ENCODE peak calls at places on chromosomes 12 and 14, in eight cellular contexts. One of them, this sample, is unnamed.

GRCh38 chr14:73753887-73754880 is 40.0 kb upstream of the PNMA1 start:
- DNase-seq in activated CD4-positive, alpha-beta T cell treated with anti-CD3 and anti-CD28 coated beads, Interleukin-2, amount 50 U/mL, for 24 hours: no peak
- DNase-seq in HT1080: no peak
- DNase-seq in Calu3: no peak
- DNase-seq in NCI-H1092 treated with DMSO at 0.1 percent for 48 hours: no peak
- DNase-seq in cardiac fibroblast: no peak
- DNase-seq in NCI-H2081: no peak
- DNase-seq in OCI-M1: peak; percentile 64
- DNase-seq in this sample: no peak

GRCh38 chr14:32110200-32110896 is 33.2 kb downstream of the ARHGAP5 start:
- DNase-seq in OCI-M1: no peak
- DNase-seq in NCI-H1092 treated with DMSO at 0.1 percent for 48 hours: no peak
- DNase-seq in NCI-H2081: no peak
- DNase-seq in cardiac fibroblast: no peak
- DNase-seq in Calu3: no peak
- DNase-seq in HT1080: no peak
- DNase-seq in activated CD4-positive, alpha-beta T cell treated with anti-CD3 and anti-CD28 coated beads, Interleukin-2, amount 50 U/mL, for 24 hours: no peak
- DNase-seq in this sample: no peak

GRCh38 chr12:4723226-4723625 is 3.0 kb downstream of the GALNT8 start:
- DNase-seq in NCI-H2081: no peak
- DNase-seq in Calu3: no peak
- DNase-seq in HT1080: no peak
- DNase-seq in OCI-M1: no peak
- DNase-seq in NCI-H1092 treated with DMSO at 0.1 percent for 48 hours: no peak
- DNase-seq in activated CD4-positive, alpha-beta T cell treated with anti-CD3 and anti-CD28 coated beads, Interleukin-2, amount 50 U/mL, for 24 hours: no peak
- DNase-seq in cardiac fibroblast: no peak
- DNase-seq in this sample: no peak

GRCh38 chr12:15788266-15789214 is 648 bp downstream of the EPS8 start:
- DNase-seq in NCI-H2081: peak; percentile 68
- DNase-seq in HT1080: peak; percentile 55
- DNase-seq in NCI-H1092 treated with DMSO at 0.1 percent for 48 hours: peak; percentile 69
- DNase-seq in Calu3: peak; percentile 51
- DNase-seq in activated CD4-positive, alpha-beta T cell treated with anti-CD3 and anti-CD28 coated beads, Interleukin-2, amount 50 U/mL, for 24 hours: no peak
- DNase-seq in OCI-M1: peak; percentile 65
- DNase-seq in cardiac fibroblast: peak; percentile 69
- DNase-seq in this sample: peak; percentile 46

GRCh38 chr12:11621797-11622423 is 27.6 kb upstream of the ETV6 start:
- DNase-seq in HT1080: peak; percentile 62
- DNase-seq in cardiac fibroblast: peak; percentile 21
- DNase-seq in Calu3: no peak
- DNase-seq in NCI-H2081: peak; percentile 22
- DNase-seq in OCI-M1: peak; percentile 35
- DNase-seq in NCI-H1092 treated with DMSO at 0.1 percent for 48 hours: no peak
- DNase-seq in activated CD4-positive, alpha-beta T cell treated with anti-CD3 and anti-CD28 coated beads, Interleukin-2, amount 50 U/mL, for 24 hours: no peak
- DNase-seq in this sample: no peak

GRCh38 chr12:57740656-57741412 is 2.3 kb upstream of the AGAP2 start:
- DNase-seq in NCI-H2081: no peak
- DNase-seq in activated CD4-positive, alpha-beta T cell treated with anti-CD3 and anti-CD28 coated beads, Interleukin-2, amount 50 U/mL, for 24 hours: no peak
- DNase-seq in cardiac fibroblast: no peak
- DNase-seq in Calu3: no peak
- DNase-seq in OCI-M1: no peak
- DNase-seq in HT1080: peak; percentile 73
- DNase-seq in NCI-H1092 treated with DMSO at 0.1 percent for 48 hours: no peak
- DNase-seq in this sample: no peak

GRCh38 chr14:65849096-65849495 is 436.6 kb downstream of the FUT8 start:
- DNase-seq in Calu3: no peak
- DNase-seq in HT1080: no peak
- DNase-seq in OCI-M1: no peak
- DNase-seq in NCI-H1092 treated with DMSO at 0.1 percent for 48 hours: peak; percentile 43
- DNase-seq in activated CD4-positive, alpha-beta T cell treated with anti-CD3 and anti-CD28 coated beads, Interleukin-2, amount 50 U/mL, for 24 hours: no peak
- DNase-seq in NCI-H2081: no peak
- DNase-seq in cardiac fibroblast: no peak
- DNase-seq in this sample: no peak

GRCh38 chr14:61573748-61574513 is 121.4 kb upstream of the HIF1A start:
- DNase-seq in OCI-M1: no peak
- DNase-seq in NCI-H2081: no peak
- DNase-seq in Calu3: no peak
- DNase-seq in cardiac fibroblast: peak; percentile 65
- DNase-seq in NCI-H1092 treated with DMSO at 0.1 percent for 48 hours: no peak
- DNase-seq in HT1080: peak; percentile 62
- DNase-seq in activated CD4-positive, alpha-beta T cell treated with anti-CD3 and anti-CD28 coated beads, Interleukin-2, amount 50 U/mL, for 24 hours: no peak
- DNase-seq in this sample: no peak

GRCh38 chr12:79420146-79420618 is 270.6 kb downstream of the PAWR start:
- DNase-seq in cardiac fibroblast: peak; percentile 91
- DNase-seq in OCI-M1: peak; percentile 60
- DNase-seq in Calu3: peak; percentile 52
- DNase-seq in NCI-H2081: peak; percentile 40
- DNase-seq in NCI-H1092 treated with DMSO at 0.1 percent for 48 hours: no peak
- DNase-seq in activated CD4-positive, alpha-beta T cell treated with anti-CD3 and anti-CD28 coated beads, Interleukin-2, amount 50 U/mL, for 24 hours: no peak
- DNase-seq in HT1080: peak; percentile 92
- DNase-seq in this sample: no peak

GRCh38 chr14:104423715-104424405 is 155.7 kb upstream of the C14orf180 start:
- DNase-seq in OCI-M1: no peak
- DNase-seq in cardiac fibroblast: no peak
- DNase-seq in Calu3: no peak
- DNase-seq in NCI-H2081: peak; percentile 57
- DNase-seq in HT1080: no peak
- DNase-seq in activated CD4-positive, alpha-beta T cell treated with anti-CD3 and anti-CD28 coated beads, Interleukin-2, amount 50 U/mL, for 24 hours: no peak
- DNase-seq in NCI-H1092 treated with DMSO at 0.1 percent for 48 hours: peak; percentile 54
- DNase-seq in this sample: peak; percentile 27

GRCh38 chr12:2876431-2877046 is 435 bp downstream of the FOXM1 start:
- DNase-seq in NCI-H2081: peak; percentile 36
- DNase-seq in HT1080: peak; percentile 34
- DNase-seq in OCI-M1: peak; percentile 49
- DNase-seq in NCI-H1092 treated with DMSO at 0.1 percent for 48 hours: peak; percentile 49
- DNase-seq in cardiac fibroblast: peak; percentile 25
- DNase-seq in Calu3: peak; percentile 11
- DNase-seq in activated CD4-positive, alpha-beta T cell treated with anti-CD3 and anti-CD28 coated beads, Interleukin-2, amount 50 U/mL, for 24 hours: no peak
- DNase-seq in this sample: no peak

GRCh38 chr14:72962829-72963312 is 36.6 kb downstream of the DCAF4 start:
- DNase-seq in Calu3: peak; percentile 65
- DNase-seq in activated CD4-positive, alpha-beta T cell treated with anti-CD3 and anti-CD28 coated beads, Interleukin-2, amount 50 U/mL, for 24 hours: no peak
- DNase-seq in NCI-H1092 treated with DMSO at 0.1 percent for 48 hours: no peak
- DNase-seq in NCI-H2081: peak; percentile 60
- DNase-seq in HT1080: peak; percentile 95
- DNase-seq in cardiac fibroblast: peak; percentile 73
- DNase-seq in OCI-M1: peak; percentile 17
- DNase-seq in this sample: no peak

GRCh38 chr12:1663440-1664132 is 27.3 kb upstream of the ADIPOR2 start:
- DNase-seq in NCI-H2081: no peak
- DNase-seq in cardiac fibroblast: no peak
- DNase-seq in HT1080: no peak
- DNase-seq in OCI-M1: no peak
- DNase-seq in Calu3: no peak
- DNase-seq in activated CD4-positive, alpha-beta T cell treated with anti-CD3 and anti-CD28 coated beads, Interleukin-2, amount 50 U/mL, for 24 hours: no peak
- DNase-seq in NCI-H1092 treated with DMSO at 0.1 percent for 48 hours: no peak
- DNase-seq in this sample: no peak

GRCh38 chr12:110677206-110677911 is 11.6 kb downstream of the HVCN1 start:
- DNase-seq in cardiac fibroblast: no peak
- DNase-seq in OCI-M1: no peak
- DNase-seq in NCI-H1092 treated with DMSO at 0.1 percent for 48 hours: no peak
- DNase-seq in Calu3: no peak
- DNase-seq in NCI-H2081: no peak
- DNase-seq in activated CD4-positive, alpha-beta T cell treated with anti-CD3 and anti-CD28 coated beads, Interleukin-2, amount 50 U/mL, for 24 hours: no peak
- DNase-seq in HT1080: no peak
- DNase-seq in this sample: no peak

GRCh38 chr12:47095446-47096236 is 15.9 kb upstream of the AMIGO2 start:
- DNase-seq in HT1080: peak; percentile 95
- DNase-seq in NCI-H1092 treated with DMSO at 0.1 percent for 48 hours: no peak
- DNase-seq in cardiac fibroblast: peak; percentile 42
- DNase-seq in activated CD4-positive, alpha-beta T cell treated with anti-CD3 and anti-CD28 coated beads, Interleukin-2, amount 50 U/mL, for 24 hours: no peak
- DNase-seq in OCI-M1: no peak
- DNase-seq in Calu3: no peak
- DNase-seq in NCI-H2081: no peak
- DNase-seq in this sample: no peak

GRCh38 chr12:48894271-48894670 is 28.6 kb upstream of the RND1 start:
- DNase-seq in OCI-M1: no peak
- DNase-seq in NCI-H1092 treated with DMSO at 0.1 percent for 48 hours: no peak
- DNase-seq in NCI-H2081: no peak
- DNase-seq in cardiac fibroblast: no peak
- DNase-seq in activated CD4-positive, alpha-beta T cell treated with anti-CD3 and anti-CD28 coated beads, Interleukin-2, amount 50 U/mL, for 24 hours: no peak
- DNase-seq in HT1080: no peak
- DNase-seq in Calu3: no peak
- DNase-seq in this sample: no peak

GRCh38 chr12:58731096-58731495 is 189.2 kb downstream of the LRIG3 start:
- DNase-seq in Calu3: no peak
- DNase-seq in cardiac fibroblast: no peak
- DNase-seq in NCI-H2081: no peak
- DNase-seq in activated CD4-positive, alpha-beta T cell treated with anti-CD3 and anti-CD28 coated beads, Interleukin-2, amount 50 U/mL, for 24 hours: no peak
- DNase-seq in HT1080: no peak
- DNase-seq in OCI-M1: no peak
- DNase-seq in NCI-H1092 treated with DMSO at 0.1 percent for 48 hours: no peak
- DNase-seq in this sample: no peak

GRCh38 chr14:96634481-96634880 is 132.3 kb downstream of the PAPOLA start:
- DNase-seq in OCI-M1: no peak
- DNase-seq in NCI-H1092 treated with DMSO at 0.1 percent for 48 hours: no peak
- DNase-seq in activated CD4-positive, alpha-beta T cell treated with anti-CD3 and anti-CD28 coated beads, Interleukin-2, amount 50 U/mL, for 24 hours: no peak
- DNase-seq in cardiac fibroblast: no peak
- DNase-seq in HT1080: no peak
- DNase-seq in NCI-H2081: no peak
- DNase-seq in Calu3: no peak
- DNase-seq in this sample: peak; percentile 17

GRCh38 chr12:14928946-14929345 is 9.4 kb downstream of the ERP27 start:
- DNase-seq in NCI-H2081: no peak
- DNase-seq in NCI-H1092 treated with DMSO at 0.1 percent for 48 hours: no peak
- DNase-seq in activated CD4-positive, alpha-beta T cell treated with anti-CD3 and anti-CD28 coated beads, Interleukin-2, amount 50 U/mL, for 24 hours: no peak
- DNase-seq in Calu3: peak; percentile 72
- DNase-seq in HT1080: no peak
- DNase-seq in OCI-M1: no peak
- DNase-seq in cardiac fibroblast: peak; percentile 57
- DNase-seq in this sample: peak; percentile 67

GRCh38 chr12:15193927-15194326 is 27.3 kb downstream of the RERG start:
- DNase-seq in HT1080: no peak
- DNase-seq in Calu3: no peak
- DNase-seq in activated CD4-positive, alpha-beta T cell treated with anti-CD3 and anti-CD28 coated beads, Interleukin-2, amount 50 U/mL, for 24 hours: no peak
- DNase-seq in OCI-M1: no peak
- DNase-seq in NCI-H2081: no peak
- DNase-seq in NCI-H1092 treated with DMSO at 0.1 percent for 48 hours: no peak
- DNase-seq in cardiac fibroblast: no peak
- DNase-seq in this sample: no peak

GRCh38 chr14:52590318-52590717 is 37.7 kb downstream of the GPR137C start:
- DNase-seq in cardiac fibroblast: no peak
- DNase-seq in HT1080: no peak
- DNase-seq in Calu3: no peak
- DNase-seq in NCI-H2081: no peak
- DNase-seq in OCI-M1: no peak
- DNase-seq in NCI-H1092 treated with DMSO at 0.1 percent for 48 hours: no peak
- DNase-seq in activated CD4-positive, alpha-beta T cell treated with anti-CD3 and anti-CD28 coated beads, Interleukin-2, amount 50 U/mL, for 24 hours: no peak
- DNase-seq in this sample: no peak

GRCh38 chr12:81196595-81196994 is 118.7 kb downstream of the ACSS3 start:
- DNase-seq in NCI-H2081: no peak
- DNase-seq in Calu3: no peak
- DNase-seq in NCI-H1092 treated with DMSO at 0.1 percent for 48 hours: no peak
- DNase-seq in activated CD4-positive, alpha-beta T cell treated with anti-CD3 and anti-CD28 coated beads, Interleukin-2, amount 50 U/mL, for 24 hours: no peak
- DNase-seq in HT1080: no peak
- DNase-seq in cardiac fibroblast: no peak
- DNase-seq in OCI-M1: no peak
- DNase-seq in this sample: no peak

GRCh38 chr12:109329710-109330109 is 18.0 kb upstream of the MYO1H start:
- DNase-seq in NCI-H1092 treated with DMSO at 0.1 percent for 48 hours: no peak
- DNase-seq in HT1080: no peak
- DNase-seq in cardiac fibroblast: no peak
- DNase-seq in NCI-H2081: no peak
- DNase-seq in OCI-M1: no peak
- DNase-seq in Calu3: no peak
- DNase-seq in activated CD4-positive, alpha-beta T cell treated with anti-CD3 and anti-CD28 coated beads, Interleukin-2, amount 50 U/mL, for 24 hours: no peak
- DNase-seq in this sample: no peak

GRCh38 chr12:76495556-76495955 is 64.0 kb downstream of the OSBPL8 start:
- DNase-seq in NCI-H2081: no peak
- DNase-seq in HT1080: no peak
- DNase-seq in activated CD4-positive, alpha-beta T cell treated with anti-CD3 and anti-CD28 coated beads, Interleukin-2, amount 50 U/mL, for 24 hours: no peak
- DNase-seq in NCI-H1092 treated with DMSO at 0.1 percent for 48 hours: no peak
- DNase-seq in cardiac fibroblast: no peak
- DNase-seq in Calu3: no peak
- DNase-seq in OCI-M1: no peak
- DNase-seq in this sample: no peak

GRCh38 chr12:6044082-6044481 is 80.4 kb downstream of the VWF start:
- DNase-seq in NCI-H1092 treated with DMSO at 0.1 percent for 48 hours: no peak
- DNase-seq in Calu3: peak; percentile 41
- DNase-seq in activated CD4-positive, alpha-beta T cell treated with anti-CD3 and anti-CD28 coated beads, Interleukin-2, amount 50 U/mL, for 24 hours: no peak
- DNase-seq in OCI-M1: no peak
- DNase-seq in cardiac fibroblast: no peak
- DNase-seq in NCI-H2081: no peak
- DNase-seq in HT1080: peak; percentile 53
- DNase-seq in this sample: no peak

GRCh38 chr12:24931666-24932405 is 17.1 kb downstream of the BCAT1 start:
- DNase-seq in activated CD4-positive, alpha-beta T cell treated with anti-CD3 and anti-CD28 coated beads, Interleukin-2, amount 50 U/mL, for 24 hours: no peak
- DNase-seq in Calu3: no peak
- DNase-seq in HT1080: peak; percentile 62
- DNase-seq in NCI-H2081: no peak
- DNase-seq in OCI-M1: peak; percentile 89
- DNase-seq in NCI-H1092 treated with DMSO at 0.1 percent for 48 hours: no peak
- DNase-seq in cardiac fibroblast: no peak
- DNase-seq in this sample: no peak

GRCh38 chr14:100222219-100223093 is 16.5 kb upstream of the YY1 start:
- DNase-seq in NCI-H2081: no peak
- DNase-seq in HT1080: no peak
- DNase-seq in NCI-H1092 treated with DMSO at 0.1 percent for 48 hours: no peak
- DNase-seq in cardiac fibroblast: no peak
- DNase-seq in activated CD4-positive, alpha-beta T cell treated with anti-CD3 and anti-CD28 coated beads, Interleukin-2, amount 50 U/mL, for 24 hours: no peak
- DNase-seq in Calu3: no peak
- DNase-seq in OCI-M1: no peak
- DNase-seq in this sample: no peak

GRCh38 chr14:23396781-23397407 is 11.2 kb downstream of the MYH6 start:
- DNase-seq in OCI-M1: no peak
- DNase-seq in activated CD4-positive, alpha-beta T cell treated with anti-CD3 and anti-CD28 coated beads, Interleukin-2, amount 50 U/mL, for 24 hours: no peak
- DNase-seq in cardiac fibroblast: no peak
- DNase-seq in Calu3: no peak
- DNase-seq in NCI-H1092 treated with DMSO at 0.1 percent for 48 hours: no peak
- DNase-seq in NCI-H2081: no peak
- DNase-seq in HT1080: no peak
- DNase-seq in this sample: no peak